ENCODE peak calls at places on chromosomes 6 and 20, in nine cellular contexts. P, Z, B, M, W, T, U, G and J are unnamed samples.
A peak's percentile ranks its signal among the peaks of the same experiment; 100 is the strongest.

GRCh38 chr20:23010096-23010495 is 25.0 kb upstream of the SSTR4 start:
- DNase-seq in B (no peak), M (no peak), W (no peak), P (no peak), Z (no peak), U (no peak), T (no peak), G (no peak), J (no peak)

GRCh38 chr20:1820137-1821074 is 74.8 kb upstream of the SIRPA start:
- DNase-seq in T (peak; percentile 73), M (no peak), Z (no peak), B (no peak), G (no peak), W (no peak), P (no peak), U (no peak), J (no peak)

GRCh38 chr6:129790786-129791185 is 70.3 kb downstream of the TMEM244 start:
- DNase-seq in P (no peak), G (no peak), T (no peak), Z (no peak), U (no peak), W (no peak), M (no peak), B (no peak), J (no peak)

GRCh38 chr6:117451607-117452164 is 25.9 kb upstream of the ROS1 start:
- DNase-seq in W (no peak), T (no peak), U (no peak), B (no peak), G (no peak), Z (no peak), M (no peak), P (no peak), J (no peak)

GRCh38 chr6:5761370-5761769 is 245.4 kb downstream of the NRN1 start:
- DNase-seq in G (no peak), U (no peak), W (no peak), T (no peak), B (no peak), M (no peak), P (no peak), Z (no peak), J (no peak)

GRCh38 chr20:61744691-61745396 is 320.8 kb downstream of the TAF4 start:
- DNase-seq in M (no peak), U (no peak), W (no peak), B (no peak), P (no peak), T (no peak), G (no peak), Z (peak; percentile 34), J (no peak)

GRCh38 chr20:50110141-50111047 is 2.6 kb downstream of the UBE2V1 start:
- DNase-seq in B (no peak), U (peak; percentile 53), Z (no peak), T (no peak), W (no peak), G (no peak), P (no peak), M (no peak), J (no peak)

GRCh38 chr20:11807070-11807741 is 110.5 kb upstream of the BTBD3 start:
- DNase-seq in P (no peak), B (no peak), U (no peak), Z (peak; percentile 86), G (no peak), M (no peak), W (no peak), T (peak; percentile 82), J (no peak)

GRCh38 chr20:1813101-1813529 is 82.1 kb upstream of the SIRPA start:
- DNase-seq in G (peak; percentile 59), W (no peak), U (no peak), Z (peak; percentile 91), P (no peak), B (no peak), T (peak; percentile 92), M (no peak), J (no peak)

GRCh38 chr6:13445005-13445743 is 42.2 kb downstream of the GFOD1 start:
- DNase-seq in U (peak; percentile 30), T (no peak), M (no peak), B (peak; percentile 46), W (no peak), P (no peak), G (no peak), Z (no peak), J (no peak)

GRCh38 chr6:118574051-118574865 is 26.2 kb downstream of the PLN start:
- DNase-seq in Z (no peak), B (peak; percentile 7), P (no peak), W (no peak), U (no peak), G (no peak), M (no peak), T (no peak), J (no peak)